ENCODE peak calls at places on chromosome 21, in six cellular contexts. One of them, this sample, is unnamed.

GRCh38 chr21:17435565-17436543 is 77.0 kb upstream of the CXADR start:
- DNase-seq in endothelial cell of umbilical vein: peak
- DNase-seq in uterus: no peak
- DNase-seq in fibroblast of the aortic adventitia: no peak
- DNase-seq in cardiac fibroblast: no peak
- DNase-seq in brain microvascular endothelial cell: no peak
- DNase-seq in this sample: no peak

GRCh38 chr21:17438642-17439041 is 74.2 kb upstream of the CXADR start:
- DNase-seq in endothelial cell of umbilical vein: no peak
- DNase-seq in uterus: no peak
- DNase-seq in fibroblast of the aortic adventitia: no peak
- DNase-seq in cardiac fibroblast: no peak
- DNase-seq in brain microvascular endothelial cell: no peak
- DNase-seq in this sample: no peak

GRCh38 chr21:36916718-36917117 is 49.8 kb downstream of the HLCS start:
- DNase-seq in endothelial cell of umbilical vein: no peak
- DNase-seq in uterus: no peak
- DNase-seq in fibroblast of the aortic adventitia: no peak
- DNase-seq in cardiac fibroblast: no peak
- DNase-seq in brain microvascular endothelial cell: no peak
- DNase-seq in this sample: no peak

GRCh38 chr21:27425574-27425973 is 458.7 kb upstream of the ADAMTS5 start:
- DNase-seq in endothelial cell of umbilical vein: no peak
- DNase-seq in uterus: peak
- DNase-seq in fibroblast of the aortic adventitia: peak
- DNase-seq in cardiac fibroblast: peak
- DNase-seq in brain microvascular endothelial cell: no peak
- DNase-seq in this sample: no peak

GRCh38 chr21:38920631-38921398 is 115.1 kb downstream of the ETS2 start:
- DNase-seq in endothelial cell of umbilical vein: no peak
- DNase-seq in uterus: peak
- DNase-seq in fibroblast of the aortic adventitia: peak
- DNase-seq in cardiac fibroblast: peak
- DNase-seq in brain microvascular endothelial cell: no peak
- DNase-seq in this sample: no peak

GRCh38 chr21:42669069-42669468 is 15.6 kb downstream of the PDE9A start:
- DNase-seq in endothelial cell of umbilical vein: no peak
- DNase-seq in uterus: peak
- DNase-seq in fibroblast of the aortic adventitia: peak
- DNase-seq in cardiac fibroblast: peak
- DNase-seq in brain microvascular endothelial cell: no peak
- DNase-seq in this sample: no peak

GRCh38 chr21:38631171-38631570 is 132.9 kb upstream of the ERG start:
- DNase-seq in endothelial cell of umbilical vein: no peak
- DNase-seq in uterus: no peak
- DNase-seq in fibroblast of the aortic adventitia: peak
- DNase-seq in cardiac fibroblast: no peak
- DNase-seq in brain microvascular endothelial cell: peak
- DNase-seq in this sample: no peak

GRCh38 chr21:31236528-31236927 is 107.5 kb downstream of the TIAM1 start:
- DNase-seq in endothelial cell of umbilical vein: no peak
- DNase-seq in uterus: no peak
- DNase-seq in fibroblast of the aortic adventitia: no peak
- DNase-seq in cardiac fibroblast: no peak
- DNase-seq in brain microvascular endothelial cell: no peak
- DNase-seq in this sample: no peak

GRCh38 chr21:37673801-37674575 is 242.3 kb downstream of the KCNJ6 start:
- DNase-seq in endothelial cell of umbilical vein: no peak
- DNase-seq in uterus: no peak
- DNase-seq in fibroblast of the aortic adventitia: no peak
- DNase-seq in cardiac fibroblast: no peak
- DNase-seq in brain microvascular endothelial cell: no peak
- DNase-seq in this sample: no peak

GRCh38 chr21:32001390-32001789 is 128.6 kb downstream of the HUNK start:
- DNase-seq in endothelial cell of umbilical vein: no peak
- DNase-seq in uterus: no peak
- DNase-seq in fibroblast of the aortic adventitia: no peak
- DNase-seq in cardiac fibroblast: no peak
- DNase-seq in brain microvascular endothelial cell: no peak
- DNase-seq in this sample: no peak

GRCh38 chr21:38380391-38381137 is 117.7 kb downstream of the ERG start:
- DNase-seq in endothelial cell of umbilical vein: peak
- DNase-seq in uterus: no peak
- DNase-seq in fibroblast of the aortic adventitia: peak
- DNase-seq in cardiac fibroblast: peak
- DNase-seq in brain microvascular endothelial cell: peak
- DNase-seq in this sample: peak

GRCh38 chr21:43918385-43918947 is 53.4 kb downstream of the AGPAT3 start:
- DNase-seq in endothelial cell of umbilical vein: no peak
- DNase-seq in uterus: no peak
- DNase-seq in fibroblast of the aortic adventitia: no peak
- DNase-seq in cardiac fibroblast: no peak
- DNase-seq in brain microvascular endothelial cell: no peak
- DNase-seq in this sample: no peak

GRCh38 chr21:43916691-43917514 is 51.9 kb downstream of the AGPAT3 start:
- DNase-seq in endothelial cell of umbilical vein: no peak
- DNase-seq in uterus: no peak
- DNase-seq in fibroblast of the aortic adventitia: no peak
- DNase-seq in cardiac fibroblast: no peak
- DNase-seq in brain microvascular endothelial cell: no peak
- DNase-seq in this sample: no peak

GRCh38 chr21:43916076-43916475 is 51.1 kb downstream of the AGPAT3 start:
- DNase-seq in endothelial cell of umbilical vein: no peak
- DNase-seq in uterus: no peak
- DNase-seq in fibroblast of the aortic adventitia: no peak
- DNase-seq in cardiac fibroblast: no peak
- DNase-seq in brain microvascular endothelial cell: no peak
- DNase-seq in this sample: no peak

GRCh38 chr21:43919283-43919682 is 54.3 kb downstream of the AGPAT3 start:
- DNase-seq in endothelial cell of umbilical vein: no peak
- DNase-seq in uterus: no peak
- DNase-seq in fibroblast of the aortic adventitia: no peak
- DNase-seq in cardiac fibroblast: no peak
- DNase-seq in brain microvascular endothelial cell: no peak
- DNase-seq in this sample: no peak

GRCh38 chr21:43917515-43918384 is 52.7 kb downstream of the AGPAT3 start:
- DNase-seq in endothelial cell of umbilical vein: no peak
- DNase-seq in uterus: no peak
- DNase-seq in fibroblast of the aortic adventitia: no peak
- DNase-seq in cardiac fibroblast: no peak
- DNase-seq in brain microvascular endothelial cell: no peak
- DNase-seq in this sample: no peak
- TF ChIP-seq CTCF in endothelial cell of umbilical vein: no peak
- TF ChIP-seq CTCF in uterus: no peak
- TF ChIP-seq CTCF in fibroblast of the aortic adventitia: no peak
- TF ChIP-seq CTCF in cardiac fibroblast: no peak
- TF ChIP-seq CTCF in brain microvascular endothelial cell: no peak
- TF ChIP-seq CTCF in this sample: peak

GRCh38 chr21:44929799-44930542 is 9.3 kb upstream of the ITGB2 start:
- DNase-seq in endothelial cell of umbilical vein: no peak
- DNase-seq in uterus: no peak
- DNase-seq in fibroblast of the aortic adventitia: no peak
- DNase-seq in cardiac fibroblast: no peak
- DNase-seq in brain microvascular endothelial cell: no peak
- DNase-seq in this sample: no peak

GRCh38 chr21:44929242-44929798 is 8.6 kb upstream of the ITGB2 start:
- DNase-seq in endothelial cell of umbilical vein: no peak
- DNase-seq in uterus: no peak
- DNase-seq in fibroblast of the aortic adventitia: no peak
- DNase-seq in cardiac fibroblast: no peak
- DNase-seq in brain microvascular endothelial cell: no peak
- DNase-seq in this sample: no peak

GRCh38 chr21:44927259-44927586 is 6.5 kb upstream of the ITGB2 start:
- DNase-seq in endothelial cell of umbilical vein: no peak
- DNase-seq in uterus: no peak
- DNase-seq in fibroblast of the aortic adventitia: no peak
- DNase-seq in cardiac fibroblast: no peak
- DNase-seq in brain microvascular endothelial cell: no peak
- DNase-seq in this sample: no peak

GRCh38 chr21:44926364-44927101 is 5.8 kb upstream of the ITGB2 start:
- DNase-seq in endothelial cell of umbilical vein: no peak
- DNase-seq in uterus: no peak
- DNase-seq in fibroblast of the aortic adventitia: peak
- DNase-seq in cardiac fibroblast: no peak
- DNase-seq in brain microvascular endothelial cell: no peak
- DNase-seq in this sample: no peak

DNA sequence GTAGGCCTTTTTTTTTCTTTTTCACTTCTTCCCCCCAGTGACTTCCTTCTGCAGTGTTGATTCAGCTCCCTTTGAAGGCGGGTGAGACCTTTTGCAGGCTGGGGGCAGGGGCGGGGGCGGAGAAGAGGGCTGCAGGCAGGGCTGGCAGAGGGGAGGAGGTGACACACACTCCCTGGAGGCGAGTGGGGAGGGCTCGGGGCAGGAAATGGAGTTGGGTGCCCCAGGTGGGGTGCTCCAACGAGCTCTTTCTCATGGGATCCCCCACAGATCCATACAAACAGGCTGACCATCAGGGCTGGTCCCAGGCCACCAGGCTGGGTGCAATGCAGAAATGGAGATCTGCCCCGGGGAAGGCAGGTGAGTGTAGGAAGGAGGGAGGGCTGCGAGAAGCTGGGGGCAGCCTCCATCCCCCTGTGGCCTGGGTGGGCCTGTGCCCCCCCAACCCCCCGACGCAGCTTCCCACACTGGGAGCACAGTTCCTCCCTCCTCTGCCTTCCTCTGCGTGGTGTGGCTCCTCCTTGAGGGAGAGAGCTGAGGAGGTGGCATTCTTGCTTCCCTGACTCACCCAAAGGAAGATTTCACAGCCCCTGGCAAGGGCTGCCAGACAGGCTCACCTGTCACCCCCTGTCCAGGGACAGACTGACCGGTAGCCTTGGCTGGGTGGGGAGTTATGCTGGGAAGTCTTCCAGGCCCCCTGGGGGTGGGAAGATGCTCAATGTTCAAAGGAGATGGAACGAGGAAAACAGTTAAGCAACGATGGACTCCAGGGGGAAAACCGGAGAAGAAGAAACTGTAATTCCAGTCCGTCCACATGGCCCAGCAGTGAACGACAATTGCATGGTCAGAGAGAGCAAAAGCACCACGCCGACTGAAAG is 7.1 kb upstream of the ITGB2 start:
- DNase-seq in endothelial cell of umbilical vein: no peak
- DNase-seq in uterus: no peak
- DNase-seq in fibroblast of the aortic adventitia: peak
- DNase-seq in cardiac fibroblast: peak
- DNase-seq in brain microvascular endothelial cell: peak
- DNase-seq in this sample: peak
- TF ChIP-seq CTCF in endothelial cell of umbilical vein: no peak
- TF ChIP-seq CTCF in uterus: no peak
- TF ChIP-seq CTCF in fibroblast of the aortic adventitia: peak
- TF ChIP-seq CTCF in cardiac fibroblast: peak
- TF ChIP-seq CTCF in brain microvascular endothelial cell: peak
- TF ChIP-seq CTCF in this sample: peak

DNA sequence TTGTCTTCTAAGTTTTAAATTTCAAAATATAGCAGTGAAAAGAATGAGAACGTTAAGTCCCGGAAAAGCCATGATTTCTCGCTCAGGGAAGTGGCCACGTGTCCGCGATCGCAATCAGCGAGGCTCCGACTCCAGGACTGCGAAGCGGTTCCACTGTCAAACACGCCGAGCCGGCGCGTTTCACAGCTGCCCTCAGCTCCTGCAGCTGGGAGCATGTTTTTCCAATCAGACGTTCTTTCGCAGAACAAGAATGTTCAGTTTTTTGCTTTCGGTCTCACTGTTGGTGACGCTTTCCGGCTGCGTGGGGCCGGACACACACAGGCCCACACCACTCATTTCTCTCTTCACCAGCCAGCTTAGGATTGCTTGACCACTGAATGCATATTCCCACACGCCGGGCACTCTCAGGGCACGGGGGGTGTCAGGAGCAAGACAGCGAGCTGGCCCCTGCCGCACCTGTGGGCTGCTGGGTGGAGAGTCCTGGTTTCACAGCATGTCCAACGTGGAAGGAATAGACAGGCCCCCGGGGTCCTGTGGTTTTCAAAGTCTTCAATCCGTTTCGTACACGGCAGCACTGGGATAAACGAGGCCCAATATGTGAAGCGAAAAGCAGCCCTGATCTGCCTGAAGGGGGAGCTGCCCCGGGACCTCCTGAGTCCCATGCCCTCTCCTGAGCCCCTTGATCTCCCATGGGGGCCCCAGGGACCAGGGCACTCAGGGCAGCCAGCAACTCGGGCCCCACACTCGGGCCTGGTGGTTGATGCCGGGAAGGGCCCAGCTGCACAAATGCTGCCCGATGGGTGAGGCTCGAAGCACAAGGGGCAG is 47.3 kb upstream of the COL18A1 start:
- DNase-seq in endothelial cell of umbilical vein: no peak
- DNase-seq in uterus: peak
- DNase-seq in fibroblast of the aortic adventitia: no peak
- DNase-seq in cardiac fibroblast: peak
- DNase-seq in brain microvascular endothelial cell: no peak
- DNase-seq in this sample: no peak
- TF ChIP-seq CTCF in endothelial cell of umbilical vein: no peak
- TF ChIP-seq CTCF in uterus: no peak
- TF ChIP-seq CTCF in fibroblast of the aortic adventitia: no peak
- TF ChIP-seq CTCF in cardiac fibroblast: peak
- TF ChIP-seq CTCF in brain microvascular endothelial cell: peak
- TF ChIP-seq CTCF in this sample: peak

GRCh38 chr21:34889287-34889536 is 159.9 kb downstream of the RUNX1 start:
- DNase-seq in endothelial cell of umbilical vein: peak
- DNase-seq in uterus: peak
- DNase-seq in fibroblast of the aortic adventitia: peak
- DNase-seq in cardiac fibroblast: peak
- DNase-seq in brain microvascular endothelial cell: peak
- DNase-seq in this sample: peak

GRCh38 chr21:34889537-34890257 is 159.4 kb downstream of the RUNX1 start:
- DNase-seq in endothelial cell of umbilical vein: peak
- DNase-seq in uterus: peak
- DNase-seq in fibroblast of the aortic adventitia: peak
- DNase-seq in cardiac fibroblast: peak
- DNase-seq in brain microvascular endothelial cell: peak
- DNase-seq in this sample: peak

GRCh38 chr21:34891610-34891943 is 157.5 kb downstream of the RUNX1 start:
- DNase-seq in endothelial cell of umbilical vein: no peak
- DNase-seq in uterus: no peak
- DNase-seq in fibroblast of the aortic adventitia: no peak
- DNase-seq in cardiac fibroblast: no peak
- DNase-seq in brain microvascular endothelial cell: no peak
- DNase-seq in this sample: no peak

GRCh38 chr21:34890724-34891609 is 158.1 kb downstream of the RUNX1 start:
- DNase-seq in endothelial cell of umbilical vein: peak
- DNase-seq in uterus: no peak
- DNase-seq in fibroblast of the aortic adventitia: peak
- DNase-seq in cardiac fibroblast: no peak
- DNase-seq in brain microvascular endothelial cell: peak
- DNase-seq in this sample: no peak

GRCh38 chr21:34890258-34890723 is 158.8 kb downstream of the RUNX1 start:
- DNase-seq in endothelial cell of umbilical vein: no peak
- DNase-seq in uterus: no peak
- DNase-seq in fibroblast of the aortic adventitia: no peak
- DNase-seq in cardiac fibroblast: no peak
- DNase-seq in brain microvascular endothelial cell: no peak
- DNase-seq in this sample: no peak
- TF ChIP-seq CTCF in endothelial cell of umbilical vein: no peak
- TF ChIP-seq CTCF in uterus: no peak
- TF ChIP-seq CTCF in fibroblast of the aortic adventitia: no peak
- TF ChIP-seq CTCF in cardiac fibroblast: no peak
- TF ChIP-seq CTCF in brain microvascular endothelial cell: no peak
- TF ChIP-seq CTCF in this sample: no peak